ENCODE peak calls at places on chromosome 16, in six cellular contexts. One of them, this sample, is unnamed.

GRCh38 chr16:24713379-24713778 is 16.1 kb upstream of the TNRC6A start:
- DNase-seq in RCC 7860: no peak
- DNase-seq in Calu3: no peak
- DNase-seq in pons: no peak
- DNase-seq in SW 1271: no peak
- DNase-seq in astrocyte of the hippocampus: no peak
- DNase-seq in this sample: no peak

GRCh38 chr16:58264961-58265479 is 29.8 kb downstream of the PRSS54 start:
- DNase-seq in RCC 7860: peak; percentile 48
- DNase-seq in Calu3: peak; percentile 43
- DNase-seq in pons: no peak
- DNase-seq in SW 1271: peak; percentile 5
- DNase-seq in astrocyte of the hippocampus: peak; percentile 80
- DNase-seq in this sample: no peak

GRCh38 chr16:23579371-23579770 is 16.7 kb downstream of the NDUFAB1 start:
- DNase-seq in RCC 7860: no peak
- DNase-seq in Calu3: no peak
- DNase-seq in pons: no peak
- DNase-seq in SW 1271: no peak
- DNase-seq in astrocyte of the hippocampus: no peak
- DNase-seq in this sample: no peak

GRCh38 chr16:81181013-81181720 is 57.3 kb upstream of the BCO1 start:
- DNase-seq in RCC 7860: peak; percentile 90
- DNase-seq in Calu3: peak; percentile 92
- DNase-seq in pons: no peak
- DNase-seq in SW 1271: peak; percentile 92
- DNase-seq in astrocyte of the hippocampus: peak; percentile 96
- DNase-seq in this sample: peak; percentile 53

GRCh38 chr16:23174622-23175021 is 7.9 kb upstream of the SCNN1G start:
- DNase-seq in RCC 7860: no peak
- DNase-seq in Calu3: no peak
- DNase-seq in pons: no peak
- DNase-seq in SW 1271: no peak
- DNase-seq in astrocyte of the hippocampus: peak; percentile 55
- DNase-seq in this sample: no peak

GRCh38 chr16:59459811-59460210 is 725.7 kb upstream of the GOT2 start:
- DNase-seq in RCC 7860: no peak
- DNase-seq in Calu3: no peak
- DNase-seq in pons: no peak
- DNase-seq in SW 1271: no peak
- DNase-seq in astrocyte of the hippocampus: no peak
- DNase-seq in this sample: no peak

GRCh38 chr16:24518498-24518897 is 20.9 kb upstream of the RBBP6 start:
- DNase-seq in RCC 7860: no peak
- DNase-seq in Calu3: no peak
- DNase-seq in pons: no peak
- DNase-seq in SW 1271: no peak
- DNase-seq in astrocyte of the hippocampus: no peak
- DNase-seq in this sample: no peak

GRCh38 chr16:58814348-58814801 is 80.3 kb upstream of the GOT2 start:
- DNase-seq in RCC 7860: no peak
- DNase-seq in Calu3: peak; percentile 54
- DNase-seq in pons: peak; percentile 40
- DNase-seq in SW 1271: peak; percentile 15
- DNase-seq in astrocyte of the hippocampus: peak; percentile 76
- DNase-seq in this sample: no peak

GRCh38 chr16:30602595-30603277 is 7.5 kb downstream of the ZNF689 start:
- DNase-seq in RCC 7860: no peak
- DNase-seq in Calu3: no peak
- DNase-seq in pons: peak; percentile 51
- DNase-seq in SW 1271: no peak
- DNase-seq in astrocyte of the hippocampus: no peak
- DNase-seq in this sample: no peak

GRCh38 chr16:78105517-78105916 is 6.1 kb downstream of the WWOX start:
- DNase-seq in RCC 7860: no peak
- DNase-seq in Calu3: no peak
- DNase-seq in pons: no peak
- DNase-seq in SW 1271: no peak
- DNase-seq in astrocyte of the hippocampus: no peak
- DNase-seq in this sample: no peak

GRCh38 chr16:1492923-1493745 is at the start of gene TELO2:
- DNase-seq in RCC 7860: peak; percentile 58
- DNase-seq in Calu3: peak; percentile 89
- DNase-seq in pons: peak; percentile 63
- DNase-seq in SW 1271: peak; percentile 50
- DNase-seq in astrocyte of the hippocampus: peak; percentile 92
- DNase-seq in this sample: peak; percentile 40

GRCh38 chr16:53502331-53503269 is at the start of gene AKTIP:
- DNase-seq in RCC 7860: no peak
- DNase-seq in Calu3: peak; percentile 86
- DNase-seq in pons: no peak
- DNase-seq in SW 1271: peak; percentile 63
- DNase-seq in astrocyte of the hippocampus: peak; percentile 55
- DNase-seq in this sample: no peak

GRCh38 chr16:15906439-15906838 is 18.0 kb upstream of the CEP20 start:
- DNase-seq in RCC 7860: no peak
- DNase-seq in Calu3: no peak
- DNase-seq in pons: no peak
- DNase-seq in SW 1271: no peak
- DNase-seq in astrocyte of the hippocampus: no peak
- DNase-seq in this sample: no peak

GRCh38 chr16:11405331-11406176 is 60.3 kb downstream of the RMI2 start:
- DNase-seq in RCC 7860: peak; percentile 6
- DNase-seq in Calu3: peak; percentile 70
- DNase-seq in pons: no peak
- DNase-seq in SW 1271: peak; percentile 31
- DNase-seq in astrocyte of the hippocampus: peak; percentile 34
- DNase-seq in this sample: no peak

GRCh38 chr16:31513126-31513525 is 4.9 kb upstream of the RUSF1 start:
- DNase-seq in RCC 7860: peak; percentile 64
- DNase-seq in Calu3: no peak
- DNase-seq in pons: no peak
- DNase-seq in SW 1271: no peak
- DNase-seq in astrocyte of the hippocampus: peak; percentile 86
- DNase-seq in this sample: no peak

GRCh38 chr16:75175074-75175473 is 26.8 kb downstream of the ZFP1 start:
- DNase-seq in RCC 7860: no peak
- DNase-seq in Calu3: no peak
- DNase-seq in pons: no peak
- DNase-seq in SW 1271: no peak
- DNase-seq in astrocyte of the hippocampus: no peak
- DNase-seq in this sample: no peak

GRCh38 chr16:30068750-30069574 is 3.4 kb downstream of the ALDOA start:
- DNase-seq in RCC 7860: no peak
- DNase-seq in Calu3: peak; percentile 70
- DNase-seq in pons: no peak
- DNase-seq in SW 1271: peak; percentile 43
- DNase-seq in astrocyte of the hippocampus: peak; percentile 51
- DNase-seq in this sample: no peak

GRCh38 chr16:65524231-65524630 is 402.4 kb upstream of the CDH11 start:
- DNase-seq in RCC 7860: no peak
- DNase-seq in Calu3: no peak
- DNase-seq in pons: no peak
- DNase-seq in SW 1271: no peak
- DNase-seq in astrocyte of the hippocampus: no peak
- DNase-seq in this sample: no peak

GRCh38 chr16:72107371-72107770 is 13.7 kb downstream of the DHX38 start:
- DNase-seq in RCC 7860: no peak
- DNase-seq in Calu3: no peak
- DNase-seq in pons: no peak
- DNase-seq in SW 1271: no peak
- DNase-seq in astrocyte of the hippocampus: no peak
- DNase-seq in this sample: no peak

GRCh38 chr16:4749700-4750257 is 15.4 kb downstream of the DNAAF8 start:
- DNase-seq in RCC 7860: no peak
- DNase-seq in Calu3: no peak
- DNase-seq in pons: no peak
- DNase-seq in SW 1271: no peak
- DNase-seq in astrocyte of the hippocampus: no peak
- DNase-seq in this sample: no peak

GRCh38 chr16:11621920-11622651 is 35.4 kb upstream of the LITAF start:
- DNase-seq in RCC 7860: no peak
- DNase-seq in Calu3: no peak
- DNase-seq in pons: no peak
- DNase-seq in SW 1271: no peak
- DNase-seq in astrocyte of the hippocampus: peak; percentile 16
- DNase-seq in this sample: no peak

GRCh38 chr16:81744385-81744784 is 34.7 kb upstream of the PLCG2 start:
- DNase-seq in RCC 7860: no peak
- DNase-seq in Calu3: no peak
- DNase-seq in pons: no peak
- DNase-seq in SW 1271: no peak
- DNase-seq in astrocyte of the hippocampus: no peak
- DNase-seq in this sample: no peak

GRCh38 chr16:71249399-71249798 is 18.9 kb upstream of the HYDIN start:
- DNase-seq in RCC 7860: no peak
- DNase-seq in Calu3: no peak
- DNase-seq in pons: peak; percentile 53
- DNase-seq in SW 1271: no peak
- DNase-seq in astrocyte of the hippocampus: no peak
- DNase-seq in this sample: no peak

GRCh38 chr16:50839920-50840729 is 98.2 kb downstream of the CYLD start:
- DNase-seq in RCC 7860: no peak
- DNase-seq in Calu3: no peak
- DNase-seq in pons: peak; percentile 46
- DNase-seq in SW 1271: no peak
- DNase-seq in astrocyte of the hippocampus: no peak
- DNase-seq in this sample: no peak

GRCh38 chr16:71367243-71367976 is 8.9 kb downstream of the CALB2 start:
- DNase-seq in RCC 7860: no peak
- DNase-seq in Calu3: peak; percentile 83
- DNase-seq in pons: no peak
- DNase-seq in SW 1271: peak; percentile 71
- DNase-seq in astrocyte of the hippocampus: peak; percentile 39
- DNase-seq in this sample: no peak

GRCh38 chr16:69131167-69131748 is 1.1 kb downstream of the CHTF8 start:
- DNase-seq in RCC 7860: no peak
- DNase-seq in Calu3: no peak
- DNase-seq in pons: peak; percentile 29
- DNase-seq in SW 1271: peak; percentile 40
- DNase-seq in astrocyte of the hippocampus: peak; percentile 57
- DNase-seq in this sample: no peak

GRCh38 chr16:80540516-80541305 is at the start of gene DYNLRB2:
- DNase-seq in RCC 7860: peak; percentile 81
- DNase-seq in Calu3: peak; percentile 94
- DNase-seq in pons: peak; percentile 90
- DNase-seq in SW 1271: peak; percentile 90
- DNase-seq in astrocyte of the hippocampus: peak; percentile 97
- DNase-seq in this sample: peak; percentile 58

GRCh38 chr16:74607967-74608356 is 1.0 kb upstream of the GLG1 start:
- DNase-seq in RCC 7860: no peak
- DNase-seq in Calu3: no peak
- DNase-seq in pons: no peak
- DNase-seq in SW 1271: no peak
- DNase-seq in astrocyte of the hippocampus: no peak
- DNase-seq in this sample: no peak

GRCh38 chr16:87637357-87637756 is 35.0 kb downstream of the JPH3 start:
- DNase-seq in RCC 7860: no peak
- DNase-seq in Calu3: no peak
- DNase-seq in pons: no peak
- DNase-seq in SW 1271: no peak
- DNase-seq in astrocyte of the hippocampus: no peak
- DNase-seq in this sample: no peak

This sample was measured in brain pericyte.